ENCODE peak calls at places on chromosomes 11 and 22, in ten cellular contexts. H is left cardiac atrium; Q is activated naive CD8-positive, alpha-beta T cell treated with anti-CD3 and anti-CD28 coated beads, Interleukin-2, amount 10 ng/mL, durations not matched to agents 7 days and 5 days; W is PC-3; G is heart left ventricle; M is HepG2; K is activated CD8-positive, alpha-beta memory T cell treated with anti-CD3 and anti-CD28 coated beads, Interleukin-2, amount 10 ng/mL, durations not matched to agents 7 days and 5 days; T is Right ventricle myocardium superior; Z is left lung; J is heart right ventricle. A is an unnamed sample.
A peak's percentile ranks its signal among the peaks of the same experiment; 100 is the strongest.

GRCh38 chr11:47524200-47524874 is 28.6 kb downstream of the CELF1 start:
- ATAC-seq in J (peak; percentile 63), Q (peak; percentile 49), H (peak; percentile 71), K (peak; percentile 51), T (peak; percentile 76), Z (peak; percentile 70), G (peak; percentile 82), W (no peak), M (peak; percentile 63), A (peak; percentile 56)

GRCh38 chr11:28963189-28963588 is 855.0 kb downstream of the METTL15 start:
- ATAC-seq in J (no peak), M (no peak), K (no peak), W (no peak), T (no peak), Z (no peak), Q (no peak), G (no peak), H (no peak), A (no peak)

GRCh38 chr11:33742249-33742851 is 6.1 kb upstream of the CD59 start:
- ATAC-seq in J (no peak), K (no peak), Q (no peak), H (peak; percentile 62), W (peak; percentile 72), Z (peak; percentile 70), T (peak; percentile 55), M (peak; percentile 25), G (peak; percentile 39), A (no peak)

GRCh38 chr11:126421243-126421642 is 65.8 kb downstream of the ST3GAL4 start:
- ATAC-seq in T (peak; percentile 51), H (peak; percentile 24), Z (no peak), W (no peak), Q (no peak), M (no peak), J (no peak), G (peak; percentile 56), K (no peak), A (no peak)

GRCh38 chr11:61711037-61711436 is 30.8 kb downstream of the DAGLA start:
- ATAC-seq in Z (no peak), Q (no peak), W (no peak), H (no peak), J (no peak), K (no peak), T (no peak), M (no peak), G (no peak), A (no peak)

GRCh38 chr11:85348945-85349344 is 278.2 kb downstream of the DLG2 start:
- ATAC-seq in H (no peak), J (no peak), G (no peak), Z (no peak), K (no peak), W (no peak), Q (no peak), M (no peak), T (no peak), A (no peak)

GRCh38 chr11:78145511-78146030 is 6.1 kb upstream of the ALG8 start:
- ATAC-seq in Q (no peak), W (no peak), G (no peak), Z (no peak), H (no peak), T (no peak), K (no peak), J (no peak), M (no peak), A (no peak)

GRCh38 chr11:68266121-68266891 is 5.5 kb downstream of the C11orf24 start:
- ATAC-seq in J (no peak), Q (no peak), M (no peak), T (no peak), H (no peak), W (no peak), G (no peak), K (no peak), Z (no peak), A (no peak)

GRCh38 chr22:46159212-46159611 is 8.9 kb downstream of the PPARA start:
- ATAC-seq in K (no peak), Q (no peak), G (no peak), T (no peak), M (peak; percentile 65), W (no peak), H (no peak), J (no peak), Z (no peak), A (no peak)